ENCODE peak calls at places on chromosomes 7 and 10, in four cellular contexts. One of them, this sample, is unnamed. For H3K27me3, the result is how much of the 10 kb centered on the place peaks cover.

GRCh38 chr7:150341263-150342118 is at the start of gene RARRES2:
- DNase-seq in SK-N-SH: peak
- DNase-seq in brain microvascular endothelial cell: no peak
- DNase-seq in CD8-positive, alpha-beta T cell: no peak
- DNase-seq in this sample: no peak

GRCh38 chr7:92053312-92053711 is 81.0 kb downstream of the CYP51A1 start:
- DNase-seq in SK-N-SH: no peak
- DNase-seq in brain microvascular endothelial cell: no peak
- DNase-seq in CD8-positive, alpha-beta T cell: no peak
- DNase-seq in this sample: no peak

GRCh38 chr10:73589538-73590126 is 1.5 kb downstream of the USP54 start:
- DNase-seq in SK-N-SH: no peak
- DNase-seq in brain microvascular endothelial cell: peak
- DNase-seq in CD8-positive, alpha-beta T cell: no peak
- DNase-seq in this sample: no peak

GRCh38 chr7:117588352-117588794 is 108.5 kb downstream of the CFTR start:
- DNase-seq in SK-N-SH: no peak
- DNase-seq in brain microvascular endothelial cell: no peak
- DNase-seq in CD8-positive, alpha-beta T cell: no peak
- DNase-seq in this sample: no peak

GRCh38 chr7:44124822-44125202 is 1.5 kb upstream of the POLD2 start:
- DNase-seq in SK-N-SH: no peak
- DNase-seq in brain microvascular endothelial cell: no peak
- DNase-seq in CD8-positive, alpha-beta T cell: no peak
- DNase-seq in this sample: no peak

GRCh38 chr7:78568690-78569089 is 770.1 kb downstream of the PHTF2 start:
- DNase-seq in SK-N-SH: no peak
- DNase-seq in brain microvascular endothelial cell: no peak
- DNase-seq in CD8-positive, alpha-beta T cell: no peak
- DNase-seq in this sample: no peak

GRCh38 chr7:80847027-80847426 is 71.8 kb downstream of the SEMA3C start:
- DNase-seq in SK-N-SH: no peak
- DNase-seq in brain microvascular endothelial cell: no peak
- DNase-seq in CD8-positive, alpha-beta T cell: no peak
- DNase-seq in this sample: no peak

GRCh38 chr7:151694828-151695580 is 175.3 kb upstream of the RHEB start:
- DNase-seq in SK-N-SH: peak
- DNase-seq in brain microvascular endothelial cell: no peak
- DNase-seq in CD8-positive, alpha-beta T cell: no peak
- DNase-seq in this sample: no peak

GRCh38 chr7:95989301-95989700 is 216.9 kb downstream of the DYNC1I1 start:
- DNase-seq in SK-N-SH: no peak
- DNase-seq in brain microvascular endothelial cell: no peak
- DNase-seq in CD8-positive, alpha-beta T cell: no peak
- DNase-seq in this sample: no peak

GRCh38 chr7:94421711-94422110 is 27.0 kb downstream of the COL1A2 start:
- DNase-seq in SK-N-SH: no peak
- DNase-seq in brain microvascular endothelial cell: no peak
- DNase-seq in CD8-positive, alpha-beta T cell: no peak
- DNase-seq in this sample: no peak

GRCh38 chr10:49667991-49668390 is 11.5 kb upstream of the C10orf53 start:
- DNase-seq in SK-N-SH: no peak
- DNase-seq in brain microvascular endothelial cell: no peak
- DNase-seq in CD8-positive, alpha-beta T cell: no peak
- DNase-seq in this sample: no peak

GRCh38 chr7:43205171-43205795 is 92.8 kb downstream of the HECW1 start:
- DNase-seq in SK-N-SH: no peak
- DNase-seq in brain microvascular endothelial cell: no peak
- DNase-seq in CD8-positive, alpha-beta T cell: no peak
- DNase-seq in this sample: no peak

GRCh38 chr10:31134303-31134928 is 102.8 kb upstream of the ZNF438 start:
- DNase-seq in SK-N-SH: no peak
- DNase-seq in brain microvascular endothelial cell: peak
- DNase-seq in CD8-positive, alpha-beta T cell: no peak
- DNase-seq in this sample: no peak

GRCh38 chr10:114626841-114627240 is 31.2 kb downstream of the ABLIM1 start:
- DNase-seq in SK-N-SH: no peak
- DNase-seq in brain microvascular endothelial cell: no peak
- DNase-seq in CD8-positive, alpha-beta T cell: no peak
- DNase-seq in this sample: no peak

DNA sequence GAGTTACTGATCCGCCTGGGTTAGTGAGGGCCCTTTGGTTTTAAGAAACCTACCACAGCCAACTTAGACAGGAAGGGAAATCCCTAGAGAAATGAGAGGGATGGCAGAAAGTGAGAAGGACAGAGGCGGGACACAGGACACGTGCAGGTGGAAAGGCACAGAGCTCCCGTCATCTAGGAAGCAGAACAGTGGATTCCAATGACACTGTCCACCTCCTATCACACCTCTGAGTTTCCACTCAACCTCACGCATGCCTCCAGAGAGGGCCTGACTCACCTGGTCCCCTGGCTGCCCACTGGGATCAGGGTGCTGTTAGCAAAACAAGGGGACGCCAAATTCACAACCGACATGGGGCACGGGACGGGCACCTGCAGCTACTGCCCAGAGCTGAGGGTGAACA is 26.3 kb downstream of the CPXM2 start:
- DNase-seq in SK-N-SH: no peak
- DNase-seq in brain microvascular endothelial cell: no peak
- DNase-seq in CD8-positive, alpha-beta T cell: no peak
- DNase-seq in this sample: no peak
- H3K27me3 ChIP-seq in SK-N-SH: under half
- H3K27me3 ChIP-seq in brain microvascular endothelial cell: under half
- H3K27me3 ChIP-seq in CD8-positive, alpha-beta T cell: under half
- H3K27me3 ChIP-seq in this sample: under half

GRCh38 chr10:88163572-88163971 is 300.1 kb downstream of the PTEN start:
- DNase-seq in SK-N-SH: no peak
- DNase-seq in brain microvascular endothelial cell: no peak
- DNase-seq in CD8-positive, alpha-beta T cell: no peak
- DNase-seq in this sample: no peak

GRCh38 chr10:88164471-88164870 is 301.0 kb downstream of the PTEN start:
- DNase-seq in SK-N-SH: no peak
- DNase-seq in brain microvascular endothelial cell: no peak
- DNase-seq in CD8-positive, alpha-beta T cell: no peak
- DNase-seq in this sample: no peak

GRCh38 chr10:88168171-88169036 is 305.0 kb downstream of the PTEN start:
- DNase-seq in SK-N-SH: no peak
- DNase-seq in brain microvascular endothelial cell: no peak
- DNase-seq in CD8-positive, alpha-beta T cell: no peak
- DNase-seq in this sample: no peak

GRCh38 chr10:88162852-88163251 is 299.4 kb downstream of the PTEN start:
- DNase-seq in SK-N-SH: no peak
- DNase-seq in brain microvascular endothelial cell: no peak
- DNase-seq in CD8-positive, alpha-beta T cell: no peak
- DNase-seq in this sample: no peak

GRCh38 chr10:88165849-88166271 is 302.4 kb downstream of the PTEN start:
- DNase-seq in SK-N-SH: no peak
- DNase-seq in brain microvascular endothelial cell: no peak
- DNase-seq in CD8-positive, alpha-beta T cell: no peak
- DNase-seq in this sample: no peak
- H3K27ac ChIP-seq in SK-N-SH: peak
- H3K27ac ChIP-seq in brain microvascular endothelial cell: no peak
- H3K27ac ChIP-seq in CD8-positive, alpha-beta T cell: no peak
- H3K27ac ChIP-seq in this sample: no peak

GRCh38 chr7:132112111-132112510 is 464.2 kb downstream of the PLXNA4 start:
- DNase-seq in SK-N-SH: no peak
- DNase-seq in brain microvascular endothelial cell: no peak
- DNase-seq in CD8-positive, alpha-beta T cell: no peak
- DNase-seq in this sample: no peak
- TF ChIP-seq CTCF in SK-N-SH: no peak
- TF ChIP-seq CTCF in brain microvascular endothelial cell: no peak
- TF ChIP-seq CTCF in CD8-positive, alpha-beta T cell: no peak
- TF ChIP-seq CTCF in this sample: no peak

DNA sequence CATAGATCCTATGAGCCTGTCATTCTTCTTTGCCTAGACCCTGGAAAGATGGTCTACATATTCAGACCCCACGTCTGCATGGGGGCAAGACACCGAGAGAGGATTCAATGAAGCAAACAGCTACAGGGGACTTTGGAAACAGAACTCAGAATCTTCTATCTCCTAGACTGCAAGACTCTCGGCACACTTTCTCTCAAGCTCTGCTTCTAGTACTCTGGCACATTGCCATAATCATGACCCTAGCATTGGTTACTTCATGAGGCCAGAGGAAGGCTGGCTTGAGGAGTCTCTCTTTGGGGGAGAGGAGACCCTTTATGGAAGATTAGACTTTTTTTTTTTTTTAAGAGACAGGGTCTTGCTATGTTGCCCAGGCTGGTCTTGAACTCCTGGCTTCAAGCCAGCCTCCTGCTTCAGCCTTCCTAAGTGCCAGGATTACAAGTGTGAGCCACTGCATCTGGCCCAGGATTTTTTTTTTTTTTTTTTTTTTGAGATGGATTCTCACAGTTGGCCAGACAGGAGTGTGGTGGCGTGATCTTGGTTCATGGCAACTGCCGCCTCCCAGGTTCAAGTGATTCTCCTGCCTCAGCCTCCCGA is 20.7 kb downstream of the CCDC3 start:
- DNase-seq in SK-N-SH: no peak
- DNase-seq in brain microvascular endothelial cell: no peak
- DNase-seq in CD8-positive, alpha-beta T cell: no peak
- DNase-seq in this sample: no peak
- H3K27me3 ChIP-seq in SK-N-SH: under half
- H3K27me3 ChIP-seq in brain microvascular endothelial cell: under half
- H3K27me3 ChIP-seq in CD8-positive, alpha-beta T cell: under half
- H3K27me3 ChIP-seq in this sample: under half

DNA sequence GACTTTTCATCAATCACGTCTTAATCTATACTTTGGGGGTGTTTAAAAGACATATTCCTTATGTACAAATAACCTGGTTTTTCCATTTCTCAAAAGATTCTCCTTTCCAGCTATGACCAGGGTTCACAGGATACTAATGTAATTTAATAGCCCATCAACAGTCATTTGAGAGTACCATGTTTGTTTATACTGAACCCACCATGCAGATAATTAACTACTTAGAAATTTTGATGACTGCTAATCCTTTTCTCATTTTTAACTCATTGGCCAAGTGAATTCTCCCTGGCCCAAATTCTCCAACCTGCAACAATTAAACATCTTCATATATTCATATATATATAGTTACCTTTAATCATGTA is 28.8 kb upstream of the KMT2E start:
- DNase-seq in SK-N-SH: no peak
- DNase-seq in brain microvascular endothelial cell: no peak
- DNase-seq in CD8-positive, alpha-beta T cell: no peak
- DNase-seq in this sample: no peak
- H3K27ac ChIP-seq in SK-N-SH: peak
- H3K27ac ChIP-seq in brain microvascular endothelial cell: no peak
- H3K27ac ChIP-seq in CD8-positive, alpha-beta T cell: no peak
- H3K27ac ChIP-seq in this sample: peak

GRCh38 chr7:27921081-27921836 is 181.3 kb downstream of the TAX1BP1 start:
- DNase-seq in SK-N-SH: peak
- DNase-seq in brain microvascular endothelial cell: peak
- DNase-seq in CD8-positive, alpha-beta T cell: no peak
- DNase-seq in this sample: no peak
- TF ChIP-seq CTCF in SK-N-SH: peak
- TF ChIP-seq CTCF in brain microvascular endothelial cell: peak
- TF ChIP-seq CTCF in CD8-positive, alpha-beta T cell: peak
- TF ChIP-seq CTCF in this sample: peak

GRCh38 chr10:98041352-98042043 is 11.1 kb upstream of the CRTAC1 start:
- DNase-seq in SK-N-SH: peak
- DNase-seq in brain microvascular endothelial cell: peak
- DNase-seq in CD8-positive, alpha-beta T cell: peak
- DNase-seq in this sample: peak

GRCh38 chr10:98035599-98035998 is 5.2 kb upstream of the CRTAC1 start:
- DNase-seq in SK-N-SH: no peak
- DNase-seq in brain microvascular endothelial cell: no peak
- DNase-seq in CD8-positive, alpha-beta T cell: no peak
- DNase-seq in this sample: no peak

GRCh38 chr10:98038333-98038732 is 7.9 kb upstream of the CRTAC1 start:
- DNase-seq in SK-N-SH: no peak
- DNase-seq in brain microvascular endothelial cell: no peak
- DNase-seq in CD8-positive, alpha-beta T cell: no peak
- DNase-seq in this sample: no peak

GRCh38 chr10:98039690-98040381 is 9.4 kb upstream of the CRTAC1 start:
- DNase-seq in SK-N-SH: peak
- DNase-seq in brain microvascular endothelial cell: no peak
- DNase-seq in CD8-positive, alpha-beta T cell: no peak
- DNase-seq in this sample: no peak
- H3K27me3 ChIP-seq in SK-N-SH: under half
- H3K27me3 ChIP-seq in brain microvascular endothelial cell: under half
- H3K27me3 ChIP-seq in CD8-positive, alpha-beta T cell: under half
- H3K27me3 ChIP-seq in this sample: half or more

GRCh38 chr10:43402176-43402575 is 6.8 kb downstream of the HNRNPF start:
- DNase-seq in SK-N-SH: no peak
- DNase-seq in brain microvascular endothelial cell: no peak
- DNase-seq in CD8-positive, alpha-beta T cell: no peak
- DNase-seq in this sample: no peak
- H3K27ac ChIP-seq in SK-N-SH: peak
- H3K27ac ChIP-seq in brain microvascular endothelial cell: no peak
- H3K27ac ChIP-seq in CD8-positive, alpha-beta T cell: no peak
- H3K27ac ChIP-seq in this sample: no peak